ENCODE peak calls at places on chromosomes 12 and 14, in ten cellular contexts. L is G401, Z is KBM-7, F is endothelial cell, K is cerebellum, P is HFFc6, S is glomerular endothelial cell, M is ascending aorta, G is ELR, J is iPS-NIHi11. E is an unnamed sample.

GRCh38 chr12:58310828-58311273 is 369.5 kb downstream of the ATP23 start:
- DNase-seq in L (no peak), Z (no peak), F (no peak), K (no peak), P (peak; percentile 99), S (peak; percentile 92), M (no peak), G (peak; percentile 99), J (no peak), E (no peak)

GRCh38 chr14:33567003-33567735 is 383.7 kb downstream of the EGLN3 start:
- DNase-seq in L (no peak), Z (no peak), F (no peak), K (no peak), P (no peak), S (no peak), M (no peak), G (no peak), J (no peak), E (peak; percentile 58)

GRCh38 chr12:117134059-117134458 is 34.8 kb upstream of the TESC start:
- DNase-seq in L (peak; percentile 80), Z (peak; percentile 66), F (no peak), K (peak; percentile 45), P (no peak), S (no peak), M (no peak), G (no peak), J (no peak), E (no peak)

GRCh38 chr12:58703911-58704310 is 216.4 kb downstream of the LRIG3 start:
- DNase-seq in L (no peak), Z (no peak), F (no peak), K (no peak), P (no peak), S (no peak), M (no peak), G (no peak), J (no peak), E (no peak)

GRCh38 chr12:90331262-90331661 is 622.6 kb upstream of the ATP2B1 start:
- DNase-seq in L (peak; percentile 63), Z (no peak), F (no peak), K (peak; percentile 32), P (no peak), S (peak; percentile 78), M (no peak), G (no peak), J (no peak), E (no peak)

GRCh38 chr12:16112151-16112550 is 165.3 kb downstream of the SLC15A5 start:
- DNase-seq in L (no peak), Z (no peak), F (no peak), K (no peak), P (no peak), S (no peak), M (no peak), G (no peak), J (peak; percentile 5), E (no peak)

GRCh38 chr14:103524002-103524785 is 1.6 kb upstream of the CKB start:
- DNase-seq in L (no peak), Z (no peak), F (no peak), K (no peak), P (no peak), S (no peak), M (no peak), G (no peak), J (no peak), E (no peak)

GRCh38 chr12:71216725-71217579 is 59.2 kb upstream of the TSPAN8 start:
- DNase-seq in L (peak; percentile 21), Z (peak; percentile 41), F (peak; percentile 38), K (no peak), P (no peak), S (no peak), M (no peak), G (peak; percentile 36), J (peak; percentile 38), E (no peak)

GRCh38 chr14:28870033-28870564 is 103.5 kb downstream of the FOXG1 start:
- DNase-seq in L (no peak), Z (no peak), F (no peak), K (no peak), P (no peak), S (no peak), M (no peak), G (no peak), J (no peak), E (no peak)

GRCh38 chr12:32365473-32366064 is 33.8 kb upstream of the FGD4 start:
- DNase-seq in L (peak; percentile 77), Z (peak; percentile 77), F (peak; percentile 62), K (peak; percentile 48), P (peak; percentile 80), S (peak; percentile 77), M (no peak), G (peak; percentile 80), J (peak; percentile 68), E (peak; percentile 46)

GRCh38 chr12:4477133-4477532 is 31.5 kb upstream of the FGF6 start:
- DNase-seq in L (no peak), Z (no peak), F (no peak), K (no peak), P (no peak), S (no peak), M (no peak), G (peak; percentile 10), J (no peak), E (no peak)

GRCh38 chr12:132257206-132257954 is 72.0 kb downstream of the GALNT9 start:
- DNase-seq in L (no peak), Z (no peak), F (no peak), K (no peak), P (no peak), S (no peak), M (no peak), G (no peak), J (no peak), E (no peak)